ENCODE peak calls at places on chromosomes 3 and 15, in five cellular contexts. B, K, P, A and S are unnamed samples.

GRCh38 chr15:39804026-39804425 is 21.4 kb upstream of the FSIP1 start:
- DNase-seq in A (no peak), K (no peak), P (no peak), B (no peak), S (no peak)

GRCh38 chr3:73592154-73592877 is 32.4 kb downstream of the PDZRN3 start:
- DNase-seq in K (no peak), B (no peak), P (no peak), A (no peak), S (peak; percentile 27)

GRCh38 chr3:64238971-64239667 is 13.9 kb upstream of the PRICKLE2 start:
- DNase-seq in P (no peak), A (peak; percentile 76), B (no peak), K (no peak), S (peak; percentile 87)

GRCh38 chr3:60339310-60339709 is 911.9 kb downstream of the FHIT start:
- DNase-seq in K (no peak), P (no peak), A (no peak), B (no peak), S (no peak)

GRCh38 chr15:91126080-91126479 is 26.0 kb downstream of the SV2B start:
- DNase-seq in P (no peak), K (no peak), B (no peak), A (no peak), S (no peak)

GRCh38 chr15:80059786-80060489 is 462 bp downstream of the ZFAND6 start:
- DNase-seq in K (peak; percentile 23), A (no peak), P (peak; percentile 45), B (peak; percentile 44), S (peak; percentile 53)

GRCh38 chr15:85618956-85619491 is 175.7 kb downstream of the KLHL25 start:
- DNase-seq in B (peak; percentile 54), A (no peak), K (peak; percentile 30), P (no peak), S (no peak)

GRCh38 chr3:55624238-55624637 is 137.1 kb upstream of the WNT5A start:
- DNase-seq in A (no peak), B (no peak), K (no peak), P (no peak), S (no peak)